ENCODE peak calls at places on chromosomes 6 and 20, in nine cellular contexts. L is adrenal gland, D is AG04450, E is foreskin keratinocyte, Z is H9, P is choroid plexus epithelial cell, S is cardiac muscle cell, T is pancreas, J is RWPE2. C is an unnamed sample.

GRCh38 chr6:133768656-133769295 is 120.1 kb upstream of the TCF21 start:
- DNase-seq in T (no peak), Z (no peak), D (no peak), E (peak), J (no peak), L (peak), P (peak), S (peak), C (peak)

GRCh38 chr6:168221000-168221399 is 98.6 kb downstream of the DACT2 start:
- DNase-seq in T (no peak), E (no peak), D (no peak), L (no peak), J (no peak), S (no peak), P (no peak), Z (no peak), C (no peak)

GRCh38 chr6:32790306-32790705 is 26.5 kb downstream of the HLA-DOB start:
- DNase-seq in P (no peak), J (no peak), L (no peak), Z (no peak), E (peak), T (no peak), S (no peak), D (no peak), C (no peak)

GRCh38 chr6:122365775-122366403 is 33.6 kb upstream of the HSF2 start:
- DNase-seq in J (no peak), P (no peak), D (no peak), Z (no peak), L (no peak), E (peak), S (no peak), T (no peak), C (no peak)

GRCh38 chr6:42041131-42042055 is 8.9 kb upstream of the TAF8 start:
- DNase-seq in Z (no peak), T (no peak), J (no peak), E (no peak), S (peak), D (no peak), L (no peak), P (no peak), C (no peak)

GRCh38 chr6:64733433-64733832 is 973.6 kb downstream of the EYS start:
- DNase-seq in L (no peak), E (no peak), S (no peak), Z (no peak), P (no peak), D (no peak), J (no peak), T (no peak), C (no peak)

GRCh38 chr6:134519456-134519855 is 201.5 kb upstream of the SGK1 start:
- DNase-seq in D (no peak), J (no peak), L (peak), Z (no peak), E (no peak), P (peak), T (no peak), S (peak), C (no peak)

GRCh38 chr6:129312865-129313264 is 397.1 kb downstream of the ARHGAP18 start:
- DNase-seq in D (no peak), S (peak), T (no peak), Z (no peak), L (no peak), J (no peak), E (peak), P (peak), C (no peak)

GRCh38 chr6:154606457-154606856 is 96.0 kb upstream of the CNKSR3 start:
- DNase-seq in D (no peak), T (no peak), S (peak), E (no peak), Z (no peak), P (no peak), L (no peak), J (no peak), C (no peak)

GRCh38 chr6:154604120-154604519 is 93.6 kb upstream of the CNKSR3 start:
- DNase-seq in J (no peak), S (no peak), P (no peak), L (no peak), T (no peak), Z (peak), E (no peak), D (no peak), C (no peak)

GRCh38 chr6:154606860-154607259 is 96.4 kb upstream of the CNKSR3 start:
- DNase-seq in S (no peak), D (no peak), Z (no peak), L (no peak), E (no peak), J (no peak), P (no peak), T (no peak), C (no peak)

GRCh38 chr6:154602708-154603107 is 92.2 kb upstream of the CNKSR3 start:
- DNase-seq in D (no peak), L (no peak), Z (no peak), S (peak), J (no peak), P (no peak), T (no peak), E (no peak), C (no peak)

DNA sequence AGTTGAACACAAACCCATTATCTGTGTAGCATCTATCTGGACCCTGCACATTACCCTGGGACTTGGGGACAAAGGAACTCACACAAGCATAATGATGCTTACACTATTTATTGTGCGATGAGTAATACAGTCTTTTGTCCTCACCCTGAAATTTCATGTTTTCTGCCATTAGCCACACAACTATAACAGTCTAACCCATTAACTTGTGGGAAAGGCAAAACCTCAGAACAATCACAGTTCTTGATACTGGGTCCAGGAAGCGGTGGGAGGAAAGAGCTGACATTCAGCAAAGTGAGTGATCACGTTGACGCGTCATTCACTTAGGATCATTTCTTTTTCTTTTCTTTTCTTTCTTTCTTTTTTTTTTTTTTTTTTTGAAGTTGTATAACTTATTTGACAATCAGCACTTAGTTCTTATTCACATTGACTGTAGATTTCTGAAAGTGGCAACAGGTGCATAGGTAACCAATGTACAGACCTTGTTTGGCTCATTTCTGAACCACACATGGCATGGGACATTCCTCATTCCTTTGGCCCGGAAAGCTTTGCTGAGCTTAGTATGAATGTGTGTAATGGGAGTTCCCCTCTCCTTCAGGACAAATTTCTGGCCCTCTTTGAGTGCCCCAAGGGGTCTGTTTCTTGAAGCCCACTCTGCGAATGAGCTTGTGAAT is 94.9 kb upstream of the CNKSR3 start:
- DNase-seq in J (no peak), E (no peak), S (no peak), T (no peak), P (no peak), Z (no peak), D (no peak), L (no peak), C (no peak)
- TF ChIP-seq CTCF in J (no peak), E (no peak), S (no peak), T (no peak), P (no peak), Z (no peak), D (no peak), L (no peak), C (no peak)

DNA sequence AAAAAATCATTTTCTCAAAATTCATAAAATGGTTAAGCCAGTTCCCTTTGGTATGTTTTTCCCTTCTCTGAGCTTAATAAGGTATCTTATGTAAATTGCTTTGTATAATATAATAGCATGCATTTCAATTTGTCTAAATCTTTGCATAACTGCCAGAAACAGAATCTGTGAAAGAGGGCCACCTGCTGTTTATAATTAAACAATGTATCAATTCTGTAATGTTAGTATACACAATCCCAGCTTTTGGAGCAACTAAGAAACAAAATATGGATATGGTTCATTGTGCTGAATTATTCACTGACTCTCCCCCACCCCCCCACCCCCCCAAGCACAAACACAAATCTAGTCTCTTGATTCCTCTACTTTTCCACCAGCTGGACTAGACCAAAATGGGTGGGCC is 54.8 kb downstream of the GPX5 start:
- DNase-seq in E (no peak), L (no peak), Z (no peak), T (no peak), P (no peak), J (no peak), S (no peak), D (no peak), C (no peak)
- TF ChIP-seq CTCF in E (peak), L (no peak), Z (no peak), T (no peak), P (no peak), J (peak), S (peak), D (no peak), C (no peak)

GRCh38 chr6:56995347-56995746 is 40.4 kb downstream of the BEND6 start:
- DNase-seq in J (no peak), L (no peak), E (no peak), D (no peak), Z (no peak), P (no peak), S (no peak), T (no peak), C (no peak)
- TF ChIP-seq CTCF in J (peak), L (no peak), E (peak), D (no peak), Z (peak), P (peak), S (no peak), T (no peak), C (no peak)

GRCh38 chr20:25624500-25624939 is 706 bp upstream of the NANP start:
- DNase-seq in T (no peak), D (no peak), S (no peak), P (peak), L (no peak), E (no peak), Z (no peak), J (no peak), C (no peak)

GRCh38 chr20:25623225-25623735 is 534 bp downstream of the NANP start:
- DNase-seq in P (peak), J (no peak), D (no peak), Z (peak), T (peak), S (peak), L (peak), E (no peak), C (no peak)

GRCh38 chr20:25622049-25622448 is 1.8 kb downstream of the NANP start:
- DNase-seq in L (no peak), D (no peak), P (no peak), Z (no peak), T (no peak), E (no peak), S (no peak), J (no peak), C (no peak)

GRCh38 chr20:25622450-25623224 is 1.2 kb downstream of the NANP start:
- DNase-seq in J (no peak), S (no peak), T (no peak), P (peak), E (peak), L (no peak), Z (no peak), D (no peak), C (no peak)

GRCh38 chr20:25623736-25624499 is at the start of gene NANP:
- DNase-seq in S (peak), P (peak), E (peak), T (peak), J (peak), L (peak), D (peak), Z (peak), C (peak)
- TF ChIP-seq CTCF in S (no peak), P (peak), E (peak), T (no peak), J (no peak), L (no peak), D (no peak), Z (no peak), C (no peak)

GRCh38 chr20:24164360-24164759 is 175.8 kb upstream of the GGTLC1 start:
- DNase-seq in S (peak), J (no peak), P (peak), L (no peak), Z (peak), T (no peak), D (no peak), E (no peak), C (peak)

GRCh38 chr20:24157213-24157612 is 168.6 kb upstream of the GGTLC1 start:
- DNase-seq in T (no peak), E (no peak), D (no peak), Z (no peak), S (no peak), L (peak), P (no peak), J (no peak), C (no peak)

GRCh38 chr20:24163501-24163900 is 174.9 kb upstream of the GGTLC1 start:
- DNase-seq in P (peak), J (no peak), E (peak), S (no peak), D (no peak), Z (no peak), L (no peak), T (no peak), C (no peak)

GRCh38 chr20:24158271-24158670 is 169.7 kb upstream of the GGTLC1 start:
- DNase-seq in S (no peak), Z (no peak), T (no peak), J (no peak), L (peak), E (no peak), P (no peak), D (no peak), C (no peak)

GRCh38 chr20:24160563-24161355 is 172.2 kb upstream of the GGTLC1 start:
- DNase-seq in E (peak), S (peak), D (peak), L (peak), T (peak), P (peak), J (no peak), Z (peak), C (peak)
- TF ChIP-seq CTCF in E (peak), S (peak), D (peak), L (peak), T (peak), P (peak), J (peak), Z (peak), C (peak)

GRCh38 chr6:166997768-166998255 is 1.4 kb upstream of the CEP43 start:
- DNase-seq in Z (peak), T (peak), P (peak), L (peak), S (peak), J (peak), E (peak), D (peak), C (no peak)
- TF ChIP-seq CTCF in Z (peak), T (peak), P (peak), L (peak), S (peak), J (peak), E (peak), D (peak), C (no peak)

C was measured in mesothelial cell of epicardium.